ENCODE peak calls at places on chromosome 5, in seven cellular contexts. N is Right ventricle myocardium superior; Y is naive B cell; X is CD4-positive, alpha-beta T cell; E is lower leg skin; D is HFFc6; G is Ammon's horn. U is an unnamed sample.

GRCh38 chr5:137641148-137641547 is 94.7 kb downstream of the KLHL3 start:
- DNase-seq in X (no peak), E (no peak), G (no peak), N (no peak), D (no peak), Y (no peak), U (peak; percentile 64)

GRCh38 chr5:52804359-52804758 is 16.6 kb downstream of the ITGA1 start:
- DNase-seq in Y (no peak), N (no peak), D (no peak), G (no peak), E (no peak), X (no peak), U (no peak)

GRCh38 chr5:54743997-54744788 is 226.6 kb downstream of the SNX18 start:
- DNase-seq in X (peak; percentile 23), Y (peak; percentile 33), G (peak; percentile 60), N (no peak), E (peak; percentile 44), D (peak; percentile 96), U (no peak)

GRCh38 chr5:43993634-43994395 is 390.8 kb downstream of the NNT start:
- DNase-seq in X (no peak), N (no peak), E (no peak), D (no peak), G (no peak), Y (no peak), U (no peak)

GRCh38 chr5:57412010-57412409 is 70.6 kb downstream of the ACTBL2 start:
- DNase-seq in E (no peak), G (peak; percentile 19), Y (no peak), X (no peak), N (no peak), D (peak; percentile 38), U (no peak)

GRCh38 chr5:134784241-134784920 is 25.8 kb downstream of the DDX46 start:
- DNase-seq in D (no peak), Y (peak; percentile 6), X (peak; percentile 9), G (no peak), E (no peak), N (no peak), U (no peak)

GRCh38 chr5:556909-557441 is 32.7 kb upstream of the SLC9A3 start:
- DNase-seq in X (no peak), Y (no peak), G (no peak), D (no peak), N (peak; percentile 27), E (no peak), U (no peak)

GRCh38 chr5:149005077-149005892 is 57.6 kb downstream of the SH3TC2 start:
- DNase-seq in D (peak; percentile 54), E (no peak), X (no peak), N (no peak), G (no peak), Y (no peak), U (no peak)

GRCh38 chr5:7881091-7881490 is 12.1 kb downstream of the MTRR start:
- DNase-seq in E (no peak), D (no peak), N (no peak), Y (no peak), G (no peak), X (no peak), U (no peak)

GRCh38 chr5:124662261-124662781 is 84.1 kb downstream of the ZNF608 start:
- DNase-seq in D (no peak), N (no peak), Y (no peak), X (no peak), G (no peak), E (no peak), U (peak; percentile 71)

GRCh38 chr5:10229306-10230048 is 20.2 kb downstream of the ATPSCKMT start:
- DNase-seq in X (no peak), D (peak; percentile 78), Y (no peak), E (no peak), N (no peak), G (no peak), U (no peak)

GRCh38 chr5:163571755-163572154 is 66.3 kb downstream of the MAT2B start:
- DNase-seq in E (no peak), G (no peak), X (no peak), N (no peak), D (peak; percentile 86), Y (no peak), U (peak; percentile 63)

GRCh38 chr5:7882926-7883325 is 14.0 kb downstream of the MTRR start:
- DNase-seq in D (no peak), N (no peak), X (no peak), G (no peak), E (no peak), Y (no peak), U (no peak)

GRCh38 chr5:140424135-140424534 is 22.5 kb downstream of the ANKHD1 start:
- DNase-seq in D (no peak), E (no peak), X (no peak), G (no peak), N (no peak), Y (no peak), U (no peak)

U was measured in cerebellar cortex.